ENCODE peak calls at places on chromosomes 1 and 21, in six cellular contexts. C is stimulated activated naive B cell treated with anti-CD40 and anti-IgM and Interleukin-4, amounts not matched to agents 10 μg/mL and 1 μg/mL and 100 μg/mL, for 72 hours; W is NCI-H2081; Z is GDM1; K is aorta; D is WTC11. F is an unnamed sample.

GRCh38 chr1:42801832-42802483 is 15.0 kb upstream of the ERMAP start:
- DNase-seq in C (no peak), W (no peak), Z (no peak), K (no peak), D (no peak), F (no peak)

GRCh38 chr1:154608522-154609294 is 722 bp upstream of the ADAR start:
- DNase-seq in C (no peak), W (peak), Z (no peak), K (peak), D (peak), F (peak)

GRCh38 chr1:64913361-64914015 is 52.9 kb downstream of the JAK1 start:
- DNase-seq in C (no peak), W (no peak), Z (no peak), K (no peak), D (no peak), F (no peak)

GRCh38 chr1:163774390-163774789 is 452.6 kb downstream of the NUF2 start:
- DNase-seq in C (no peak), W (no peak), Z (no peak), K (no peak), D (no peak), F (no peak)

GRCh38 chr1:149993181-149993580 is 17.3 kb downstream of the OTUD7B start:
- DNase-seq in C (no peak), W (no peak), Z (no peak), K (no peak), D (no peak), F (no peak)

GRCh38 chr1:155322571-155322952 is 1.9 kb downstream of the RUSC1 start:
- DNase-seq in C (peak), W (no peak), Z (no peak), K (peak), D (peak), F (no peak)

GRCh38 chr1:116152950-116153691 is 41.9 kb downstream of the MAB21L3 start:
- DNase-seq in C (no peak), W (no peak), Z (no peak), K (no peak), D (no peak), F (no peak)

GRCh38 chr1:202034683-202035462 is 24.5 kb downstream of the ELF3 start:
- DNase-seq in C (no peak), W (peak), Z (no peak), K (peak), D (peak), F (no peak)

GRCh38 chr1:234535763-234536515 is 57.0 kb upstream of the TARBP1 start:
- DNase-seq in C (no peak), W (no peak), Z (no peak), K (no peak), D (no peak), F (no peak)

GRCh38 chr1:114756949-114757454 is 782 bp downstream of the CSDE1 start:
- DNase-seq in C (peak), W (no peak), Z (no peak), K (peak), D (peak), F (no peak)

GRCh38 chr1:237041795-237042466 is at the start of gene RYR2:
- DNase-seq in C (no peak), W (peak), Z (no peak), K (peak), D (peak), F (peak)

GRCh38 chr1:160704250-160704649 is 7.4 kb downstream of the CD48 start:
- DNase-seq in C (peak), W (no peak), Z (peak), K (no peak), D (no peak), F (no peak)

GRCh38 chr1:4170953-4171352 is 270.9 kb upstream of the C1orf174 start:
- DNase-seq in C (no peak), W (no peak), Z (no peak), K (no peak), D (no peak), F (no peak)

GRCh38 chr21:35635261-35635660 is 425.1 kb downstream of the SETD4 start:
- DNase-seq in C (no peak), W (no peak), Z (no peak), K (no peak), D (no peak), F (no peak)

GRCh38 chr1:166418344-166418895 is 251.6 kb upstream of the FAM78B start:
- DNase-seq in C (no peak), W (no peak), Z (no peak), K (no peak), D (no peak), F (no peak)

GRCh38 chr1:233440952-233441401 is 113.5 kb downstream of the MAP3K21 start:
- DNase-seq in C (no peak), W (peak), Z (peak), K (no peak), D (peak), F (peak)

GRCh38 chr1:56897150-56898004 is 42.8 kb downstream of the C8A start:
- DNase-seq in C (no peak), W (no peak), Z (no peak), K (no peak), D (no peak), F (no peak)

GRCh38 chr21:45589686-45590245 is 47.5 kb upstream of the SLC19A1 start:
- DNase-seq in C (no peak), W (no peak), Z (no peak), K (no peak), D (no peak), F (no peak)

GRCh38 chr1:19980298-19980697 is 880 bp upstream of the PLA2G2A start:
- DNase-seq in C (no peak), W (no peak), Z (no peak), K (no peak), D (no peak), F (no peak)

GRCh38 chr1:20284625-20285024 is 6.0 kb upstream of the VWA5B1 start:
- DNase-seq in C (no peak), W (no peak), Z (no peak), K (no peak), D (no peak), F (no peak)

GRCh38 chr1:80882552-80882951 is 918.2 kb upstream of the ADGRL2 start:
- DNase-seq in C (no peak), W (no peak), Z (no peak), K (no peak), D (no peak), F (no peak)

GRCh38 chr1:230867903-230868735 is at the start of gene C1orf198:
- DNase-seq in C (peak), W (peak), Z (no peak), K (peak), D (peak), F (peak)

GRCh38 chr1:201945157-201945556 is 1.2 kb downstream of the LMOD1 start:
- DNase-seq in C (no peak), W (no peak), Z (no peak), K (no peak), D (peak), F (no peak)

GRCh38 chr1:245045087-245045881 is 109.5 kb upstream of the KIF26B start:
- DNase-seq in C (no peak), W (no peak), Z (no peak), K (no peak), D (peak), F (no peak)

GRCh38 chr1:54738244-54738643 is 22.6 kb downstream of the TTC4 start:
- DNase-seq in C (no peak), W (no peak), Z (no peak), K (no peak), D (no peak), F (no peak)

GRCh38 chr1:30696831-30697230 is 26.6 kb downstream of the MATN1 start:
- DNase-seq in C (no peak), W (no peak), Z (no peak), K (peak), D (no peak), F (no peak)

GRCh38 chr1:169933999-169934725 is 40.5 kb upstream of the SCYL3 start:
- DNase-seq in C (no peak), W (no peak), Z (no peak), K (no peak), D (no peak), F (no peak)

GRCh38 chr1:215983680-215984079 is 416.6 kb downstream of the KCTD3 start:
- DNase-seq in C (no peak), W (no peak), Z (no peak), K (no peak), D (no peak), F (no peak)

GRCh38 chr1:45512641-45513054 is 9.0 kb downstream of the PRDX1 start:
- DNase-seq in C (peak), W (peak), Z (peak), K (no peak), D (peak), F (no peak)

GRCh38 chr1:70840260-70840953 is 207.2 kb downstream of the PTGER3 start:
- DNase-seq in C (no peak), W (peak), Z (no peak), K (no peak), D (no peak), F (no peak)

GRCh38 chr21:35933466-35933865 is 126.9 kb downstream of the SETD4 start:
- DNase-seq in C (no peak), W (no peak), Z (peak), K (no peak), D (no peak), F (no peak)

GRCh38 chr1:166479052-166479631 is 312.3 kb upstream of the FAM78B start:
- DNase-seq in C (peak), W (peak), Z (no peak), K (no peak), D (peak), F (peak)

GRCh38 chr1:172708452-172708851 is 49.5 kb downstream of the FASLG start:
- DNase-seq in C (no peak), W (no peak), Z (no peak), K (no peak), D (no peak), F (no peak)

GRCh38 chr1:165925498-165926079 is 98.2 kb downstream of the UCK2 start:
- DNase-seq in C (no peak), W (no peak), Z (no peak), K (no peak), D (no peak), F (no peak)

F was measured in NT2/D1.